ENCODE peak calls at places on chromosomes 16 and 17, in nine cellular contexts. U is neural progenitor cell, X is upper lobe of right lung, Q is thoracic aorta, I is lower leg skin, G is progenitor cell of endocrine pancreas, S is H9, D is AG10803, T is fibroblast of mammary gland. Y is an unnamed sample.

GRCh38 chr16:2009302-2009711 is 314 bp downstream of the ZNF598 start:
- DNase-seq in Q (no peak), S (no peak), U (no peak), D (no peak), G (no peak), I (no peak), X (no peak), T (no peak), Y (no peak)

GRCh38 chr17:7064248-7064647 is 15.8 kb downstream of the CLEC10A start:
- DNase-seq in T (peak), D (no peak), Q (no peak), U (no peak), S (no peak), G (no peak), I (no peak), X (no peak), Y (no peak)

GRCh38 chr17:2749784-2750181 is 331 bp upstream of the CCDC92B start:
- DNase-seq in G (peak), Q (no peak), I (peak), T (peak), U (peak), S (peak), X (peak), D (peak), Y (no peak)

GRCh38 chr17:69123626-69124025 is 18.1 kb downstream of the ABCA6 start:
- DNase-seq in G (no peak), U (no peak), Q (no peak), T (no peak), I (no peak), S (no peak), D (no peak), X (no peak), Y (no peak)

GRCh38 chr17:58337600-58338453 is 9.2 kb upstream of the TSPOAP1 start:
- DNase-seq in G (no peak), Q (no peak), U (peak), I (peak), X (peak), S (peak), D (peak), T (peak), Y (no peak)

GRCh38 chr16:3157229-3158013 is 22.6 kb downstream of the ZNF213 start:
- DNase-seq in T (peak), S (peak), I (peak), D (peak), X (peak), U (peak), G (no peak), Q (peak), Y (peak)

GRCh38 chr16:64751906-64752305 is 370.0 kb downstream of the CDH11 start:
- DNase-seq in Q (no peak), X (no peak), I (no peak), S (no peak), T (peak), U (no peak), D (peak), G (no peak), Y (no peak)

GRCh38 chr16:67110136-67110847 is 551 bp downstream of the PHAF1 start:
- DNase-seq in T (no peak), I (no peak), X (no peak), S (no peak), D (no peak), Q (no peak), G (no peak), U (peak), Y (no peak)

GRCh38 chr17:17304521-17304985 is 1.4 kb downstream of the NT5M start:
- DNase-seq in X (no peak), T (no peak), S (no peak), D (no peak), U (no peak), G (no peak), Q (no peak), I (no peak), Y (no peak)

GRCh38 chr16:80968386-80969113 is 38.1 kb downstream of the CMC2 start:
- DNase-seq in T (peak), Q (no peak), G (no peak), D (peak), S (no peak), I (no peak), U (no peak), X (no peak), Y (no peak)

GRCh38 chr17:79027274-79027924 is 3.4 kb downstream of the C1QTNF1 start:
- DNase-seq in Q (no peak), X (peak), S (no peak), G (no peak), D (no peak), T (no peak), U (no peak), I (no peak), Y (no peak)

GRCh38 chr17:7627250-7628121 is at the start of gene SAT2:
- DNase-seq in T (peak), S (peak), U (peak), D (peak), Q (peak), X (peak), I (peak), G (peak), Y (peak)

GRCh38 chr16:27473101-27473900 is 71.3 kb downstream of the IL21R start:
- DNase-seq in S (no peak), G (no peak), I (no peak), T (no peak), U (no peak), D (no peak), X (no peak), Q (no peak), Y (no peak)

GRCh38 chr17:35588196-35588920 is 1.2 kb downstream of the AP2B1 start:
- DNase-seq in T (peak), S (no peak), I (no peak), X (no peak), G (no peak), Q (no peak), D (peak), U (no peak), Y (no peak)

GRCh38 chr17:28963212-28963611 is 11.9 kb upstream of the PHF12 start:
- DNase-seq in Q (no peak), T (no peak), S (no peak), I (no peak), G (no peak), U (no peak), X (peak), D (peak), Y (no peak)

GRCh38 chr16:55494994-55495421 is 13.9 kb upstream of the LPCAT2 start:
- DNase-seq in U (peak), X (no peak), I (peak), S (peak), Q (no peak), D (peak), G (no peak), T (peak), Y (no peak)

GRCh38 chr17:72514888-72515287 is 394.1 kb downstream of the SOX9 start:
- DNase-seq in U (no peak), X (no peak), D (peak), T (peak), I (no peak), S (no peak), Q (no peak), G (no peak), Y (no peak)

GRCh38 chr17:50692448-50693040 is 15.2 kb downstream of the ANKRD40 start:
- DNase-seq in Q (no peak), U (no peak), T (no peak), D (no peak), I (no peak), X (no peak), S (no peak), G (no peak), Y (no peak)

GRCh38 chr16:84096447-84097005 is 20.2 kb downstream of the MBTPS1 start:
- DNase-seq in G (no peak), X (no peak), T (no peak), I (no peak), D (no peak), S (no peak), Q (no peak), U (no peak), Y (no peak)

GRCh38 chr16:60675022-60675421 is 1361.2 kb downstream of the CDH8 start:
- DNase-seq in I (no peak), G (no peak), U (no peak), D (no peak), X (no peak), S (no peak), Q (no peak), T (no peak), Y (no peak)

GRCh38 chr16:55056585-55057520 is 126.2 kb downstream of the IRX5 start:
- DNase-seq in X (peak), U (peak), D (no peak), I (no peak), Q (no peak), S (peak), G (peak), T (no peak), Y (no peak)

GRCh38 chr16:62869837-62870236 is 833.6 kb upstream of the CDH8 start:
- DNase-seq in Q (no peak), S (no peak), U (no peak), I (no peak), X (no peak), D (no peak), G (no peak), T (no peak), Y (no peak)

GRCh38 chr17:80474231-80474932 is 2.0 kb downstream of the NPTX1 start:
- DNase-seq in S (no peak), U (peak), G (no peak), I (no peak), X (no peak), D (peak), T (peak), Q (no peak), Y (no peak)

GRCh38 chr16:24418729-24419128 is 120.6 kb upstream of the RBBP6 start:
- DNase-seq in G (no peak), I (no peak), D (no peak), S (no peak), U (no peak), X (no peak), Q (no peak), T (no peak), Y (no peak)

GRCh38 chr17:18919963-18920362 is 32.0 kb upstream of the SLC5A10 start:
- DNase-seq in I (no peak), S (no peak), D (no peak), T (no peak), U (no peak), G (no peak), X (no peak), Q (no peak), Y (no peak)

GRCh38 chr17:82889496-82890338 is 49.9 kb upstream of the ZNF750 start:
- DNase-seq in S (no peak), U (no peak), X (peak), T (peak), Q (no peak), D (no peak), G (peak), I (no peak), Y (no peak)

GRCh38 chr17:8757189-8757588 is 1.2 kb downstream of the SPDYE4 start:
- DNase-seq in Q (no peak), U (no peak), S (no peak), G (no peak), D (no peak), I (no peak), X (no peak), T (no peak), Y (no peak)

GRCh38 chr17:58233547-58233946 is 4.8 kb upstream of the LPO start:
- DNase-seq in D (no peak), S (no peak), T (no peak), U (no peak), X (no peak), I (no peak), Q (no peak), G (no peak), Y (no peak)

GRCh38 chr16:647173-647902 is 1.8 kb upstream of the WDR90 start:
- DNase-seq in Q (no peak), I (no peak), S (no peak), G (no peak), X (no peak), T (no peak), U (no peak), D (no peak), Y (no peak)

GRCh38 chr17:66714046-66715023 is 120.6 kb upstream of the CACNG5 start:
- DNase-seq in S (peak), U (no peak), Q (no peak), T (no peak), X (no peak), D (no peak), G (no peak), I (no peak), Y (no peak)

GRCh38 chr16:19515765-19516164 is 6.1 kb downstream of the GDE1 start:
- DNase-seq in S (no peak), I (no peak), X (no peak), U (no peak), D (no peak), T (no peak), Q (no peak), G (no peak), Y (no peak)

GRCh38 chr16:66004706-66005105 is 361.8 kb upstream of the CDH5 start:
- DNase-seq in T (peak), D (peak), Q (no peak), X (no peak), S (no peak), I (no peak), G (no peak), U (no peak), Y (no peak)

GRCh38 chr16:28935924-28936783 is 4.4 kb downstream of the CD19 start:
- DNase-seq in G (no peak), Q (peak), D (peak), I (peak), S (peak), X (peak), T (peak), U (peak), Y (peak)

GRCh38 chr16:21336231-21336630 is 58.1 kb upstream of the CRYM start:
- DNase-seq in U (no peak), G (no peak), X (no peak), T (peak), I (no peak), Q (no peak), D (no peak), S (no peak), Y (no peak)

GRCh38 chr17:8397636-8398035 is at the start of gene RNF222:
- DNase-seq in I (no peak), T (no peak), G (no peak), D (no peak), U (no peak), X (no peak), Q (no peak), S (no peak), Y (no peak)

GRCh38 chr17:78817123-78817522 is 23.5 kb downstream of the USP36 start:
- DNase-seq in I (no peak), G (no peak), X (no peak), S (no peak), U (no peak), Q (no peak), T (no peak), D (no peak), Y (no peak)

GRCh38 chr17:4583796-4584124 is 569 bp upstream of the SMTNL2 start:
- DNase-seq in U (peak), S (peak), D (no peak), G (no peak), I (no peak), X (no peak), T (no peak), Q (no peak), Y (no peak)

GRCh38 chr16:71726491-71727319 is 2.2 kb upstream of the PHLPP2 start:
- DNase-seq in T (no peak), U (no peak), S (no peak), I (no peak), G (no peak), Q (no peak), D (peak), X (no peak), Y (no peak)

GRCh38 chr16:71723537-71724319 is 773 bp downstream of the PHLPP2 start:
- DNase-seq in X (peak), I (peak), S (peak), T (peak), G (peak), Q (peak), U (peak), D (peak), Y (peak)

GRCh38 chr16:71721066-71721740 is 3.3 kb downstream of the PHLPP2 start:
- DNase-seq in X (no peak), T (no peak), D (no peak), G (no peak), I (no peak), S (no peak), U (no peak), Q (no peak), Y (no peak)

GRCh38 chr16:71722801-71723536 is 1.5 kb downstream of the PHLPP2 start:
- DNase-seq in G (peak), S (peak), D (peak), X (peak), U (peak), T (peak), Q (peak), I (peak), Y (peak)

DNA sequence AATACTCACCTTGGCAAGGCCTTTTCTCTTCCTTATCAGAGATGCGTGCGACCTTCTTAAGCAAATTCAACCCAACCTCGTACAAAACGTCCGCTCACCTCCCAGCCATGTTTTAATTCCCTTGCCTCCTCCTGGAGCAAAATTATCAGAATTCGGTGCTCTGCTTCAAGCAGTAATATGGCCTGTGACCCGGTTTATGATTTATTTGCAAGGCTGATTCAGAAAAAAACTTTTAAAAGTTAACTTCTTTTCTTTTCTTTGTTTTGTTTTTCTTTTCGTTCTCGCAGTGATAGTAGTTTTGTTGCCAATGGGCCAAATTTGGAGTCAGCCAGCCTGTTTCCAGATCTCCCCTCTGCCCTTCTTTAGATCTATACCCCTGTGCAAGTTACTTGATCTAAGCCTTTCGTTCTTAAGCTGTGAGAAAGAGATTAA is at the start of gene PHLPP2:
- DNase-seq in I (no peak), T (peak), U (no peak), D (no peak), G (no peak), S (no peak), X (no peak), Q (no peak), Y (no peak)
- TF ChIP-seq CTCF in I (no peak), T (no peak), U (no peak), D (no peak), G (no peak), S (no peak), X (no peak), Q (no peak), Y (no peak)

GRCh38 chr17:71085238-71086033 is 916.1 kb downstream of the KCNJ2 start:
- DNase-seq in D (peak), T (peak), U (peak), Q (no peak), X (no peak), I (no peak), S (peak), G (peak), Y (no peak)
- TF ChIP-seq CTCF in D (peak), T (peak), U (peak), Q (no peak), X (peak), I (no peak), S (peak), G (peak), Y (no peak)

GRCh38 chr17:40561871-40562611 is 3.2 kb downstream of the CCR7 start:
- DNase-seq in G (no peak), U (no peak), D (no peak), Q (no peak), T (no peak), I (no peak), S (peak), X (peak), Y (no peak)
- TF ChIP-seq CTCF in G (no peak), U (peak), D (peak), Q (no peak), T (peak), I (no peak), S (no peak), X (no peak), Y (no peak)

DNA sequence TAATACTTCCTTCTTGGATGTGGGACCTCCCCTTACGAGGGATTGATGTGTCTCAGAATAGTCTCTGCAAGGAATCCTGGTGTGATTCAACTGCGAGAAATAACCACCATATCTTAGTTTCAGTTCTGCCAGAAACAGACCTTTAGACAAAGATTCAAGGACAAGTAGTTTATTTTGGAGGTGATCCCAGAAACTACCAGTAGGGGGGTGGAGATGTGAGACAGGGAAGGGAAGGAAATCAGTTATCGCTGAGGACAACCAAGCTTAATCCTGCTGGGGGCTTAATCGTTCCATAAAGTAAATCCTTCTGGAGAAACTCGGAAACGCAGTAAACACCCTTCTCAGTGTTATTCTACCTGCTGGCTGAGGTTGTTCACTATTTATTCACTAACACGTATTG is 5.0 kb upstream of the SDR42E1 start:
- DNase-seq in X (no peak), T (peak), D (peak), Q (no peak), I (no peak), S (no peak), U (no peak), G (no peak), Y (no peak)
- TF ChIP-seq CTCF in X (peak), T (peak), D (peak), Q (no peak), I (no peak), S (peak), U (peak), G (peak), Y (no peak)

DNA sequence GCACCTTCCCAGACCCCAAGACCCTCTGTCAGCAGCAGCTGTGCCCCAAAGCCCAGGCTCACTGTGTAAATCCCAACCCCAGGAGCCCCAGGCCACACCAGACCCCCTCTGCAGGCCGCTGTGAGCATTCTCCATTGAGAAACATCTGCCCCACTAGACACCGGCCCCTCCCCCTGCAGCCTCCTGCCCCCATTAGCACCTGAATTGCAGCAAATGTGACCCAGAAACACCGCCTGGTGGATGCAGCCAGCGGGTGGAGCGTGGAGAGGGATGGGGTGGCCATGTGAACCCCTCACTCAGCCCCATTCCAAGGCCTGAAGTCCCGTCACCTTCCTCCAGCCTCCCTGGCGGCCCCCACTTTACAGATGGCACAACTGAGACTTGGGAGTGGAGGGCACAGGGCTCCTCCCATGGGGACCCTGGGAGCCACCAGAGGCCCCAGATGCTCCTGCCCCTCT is 2.2 kb downstream of the UBALD1 start:
- DNase-seq in U (peak), I (no peak), T (no peak), S (peak), X (no peak), D (no peak), G (no peak), Q (no peak), Y (no peak)
- TF ChIP-seq CTCF in U (peak), I (no peak), T (no peak), S (peak), X (no peak), D (peak), G (no peak), Q (no peak), Y (no peak)

GRCh38 chr17:14318109-14318905 is 17.4 kb downstream of the HS3ST3B1 start:
- DNase-seq in U (no peak), D (no peak), G (no peak), T (no peak), I (no peak), Q (no peak), S (no peak), X (no peak), Y (no peak)
- TF ChIP-seq CTCF in U (no peak), D (no peak), G (no peak), T (no peak), I (no peak), Q (no peak), S (no peak), X (no peak), Y (no peak)

GRCh38 chr17:42018339-42018738 is 1.1 kb upstream of the DNAJC7 start:
- DNase-seq in Q (no peak), U (peak), G (no peak), T (no peak), I (no peak), D (no peak), X (no peak), S (peak), Y (no peak)
- TF ChIP-seq CTCF in Q (no peak), U (no peak), G (no peak), T (no peak), I (no peak), D (no peak), X (no peak), S (no peak), Y (no peak)

DNA sequence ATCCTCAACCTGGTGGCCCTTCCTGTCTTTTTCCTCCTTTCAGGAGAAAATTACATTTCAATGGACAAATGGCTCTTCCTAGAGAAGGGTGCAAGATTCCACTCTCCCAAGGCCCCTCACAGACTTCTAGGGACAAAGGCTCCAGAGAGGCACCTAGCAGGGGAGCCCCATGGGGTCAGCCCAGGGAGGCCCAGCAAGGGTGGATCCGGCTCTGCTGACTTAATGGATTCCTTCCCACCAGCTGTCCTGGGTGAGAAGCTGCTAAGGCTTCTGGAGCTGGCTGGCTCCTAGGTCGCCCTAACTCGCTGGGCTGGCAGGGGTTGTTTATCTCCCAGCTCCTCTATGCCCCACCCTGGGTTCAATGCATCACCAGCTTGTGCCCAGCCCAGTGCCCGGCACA is 152.4 kb downstream of the ZNF423 start:
- DNase-seq in I (no peak), S (no peak), Q (no peak), T (no peak), G (no peak), U (no peak), D (no peak), X (no peak), Y (no peak)
- TF ChIP-seq CTCF in I (no peak), S (no peak), Q (no peak), T (no peak), G (no peak), U (no peak), D (no peak), X (no peak), Y (no peak)

Y was measured in omental fat pad.